ENCODE peak calls at places on chromosomes 2 and 18, in six cellular contexts. One of them, this sample, is unnamed. For H3K4me1, the result is how much of the 10 kb centered on the place peaks cover.

GRCh38 chr18:58670561-58671121 is 624 bp upstream of the MALT1 start:
- DNase-seq in tibial nerve: no peak
- DNase-seq in transverse colon: no peak
- DNase-seq in testis: no peak
- DNase-seq in HepG2: no peak
- DNase-seq in adrenal gland: no peak
- DNase-seq in this sample: no peak

GRCh38 chr2:43251171-43251731 is 24.8 kb upstream of the ZFP36L2 start:
- DNase-seq in tibial nerve: no peak
- DNase-seq in transverse colon: no peak
- DNase-seq in testis: no peak
- DNase-seq in HepG2: peak
- DNase-seq in adrenal gland: no peak
- DNase-seq in this sample: no peak

GRCh38 chr2:188078544-188078943 is 213.1 kb upstream of the GULP1 start:
- DNase-seq in tibial nerve: no peak
- DNase-seq in transverse colon: no peak
- DNase-seq in testis: no peak
- DNase-seq in HepG2: no peak
- DNase-seq in adrenal gland: no peak
- DNase-seq in this sample: no peak

GRCh38 chr18:58671941-58672565 is 788 bp downstream of the MALT1 start:
- DNase-seq in tibial nerve: no peak
- DNase-seq in transverse colon: peak
- DNase-seq in testis: no peak
- DNase-seq in HepG2: no peak
- DNase-seq in adrenal gland: peak
- DNase-seq in this sample: no peak

GRCh38 chr2:157420771-157421323 is 23.0 kb downstream of the CYTIP start:
- DNase-seq in tibial nerve: no peak
- DNase-seq in transverse colon: no peak
- DNase-seq in testis: no peak
- DNase-seq in HepG2: no peak
- DNase-seq in adrenal gland: no peak
- DNase-seq in this sample: no peak

GRCh38 chr2:38665854-38666577 is at the start of gene GALM:
- DNase-seq in tibial nerve: peak
- DNase-seq in transverse colon: peak
- DNase-seq in testis: peak
- DNase-seq in HepG2: peak
- DNase-seq in adrenal gland: peak
- DNase-seq in this sample: peak

GRCh38 chr2:42053482-42053790 is 5.6 kb downstream of the PKDCC start:
- DNase-seq in tibial nerve: no peak
- DNase-seq in transverse colon: no peak
- DNase-seq in testis: no peak
- DNase-seq in HepG2: no peak
- DNase-seq in adrenal gland: no peak
- DNase-seq in this sample: no peak

GRCh38 chr2:240611601-240612210 is 13.6 kb upstream of the GPR35 start:
- DNase-seq in tibial nerve: peak
- DNase-seq in transverse colon: no peak
- DNase-seq in testis: no peak
- DNase-seq in HepG2: no peak
- DNase-seq in adrenal gland: no peak
- DNase-seq in this sample: peak

GRCh38 chr2:231590614-231591013 is 2.0 kb upstream of the TEX44 start:
- DNase-seq in tibial nerve: no peak
- DNase-seq in transverse colon: no peak
- DNase-seq in testis: no peak
- DNase-seq in HepG2: no peak
- DNase-seq in adrenal gland: no peak
- DNase-seq in this sample: no peak

GRCh38 chr2:23452853-23453420 is 68.0 kb downstream of the KLHL29 start:
- DNase-seq in tibial nerve: no peak
- DNase-seq in transverse colon: no peak
- DNase-seq in testis: no peak
- DNase-seq in HepG2: no peak
- DNase-seq in adrenal gland: peak
- DNase-seq in this sample: no peak

GRCh38 chr2:166519391-166519962 is 25.4 kb upstream of the SCN7A start:
- DNase-seq in tibial nerve: no peak
- DNase-seq in transverse colon: no peak
- DNase-seq in testis: no peak
- DNase-seq in HepG2: no peak
- DNase-seq in adrenal gland: no peak
- DNase-seq in this sample: no peak

GRCh38 chr2:240133401-240133800 is 2.7 kb downstream of the COPS9 start:
- DNase-seq in tibial nerve: no peak
- DNase-seq in transverse colon: no peak
- DNase-seq in testis: peak
- DNase-seq in HepG2: no peak
- DNase-seq in adrenal gland: peak
- DNase-seq in this sample: no peak

GRCh38 chr2:212520340-212520739 is 18.3 kb downstream of the ERBB4 start:
- DNase-seq in tibial nerve: no peak
- DNase-seq in transverse colon: no peak
- DNase-seq in testis: no peak
- DNase-seq in HepG2: peak
- DNase-seq in adrenal gland: no peak
- DNase-seq in this sample: no peak

GRCh38 chr18:35345460-35345921 is 1.3 kb upstream of the ZNF24 start:
- DNase-seq in tibial nerve: no peak
- DNase-seq in transverse colon: no peak
- DNase-seq in testis: peak
- DNase-seq in HepG2: peak
- DNase-seq in adrenal gland: peak
- DNase-seq in this sample: peak

GRCh38 chr2:73284296-73285161 is at the start of gene FBXO41:
- DNase-seq in tibial nerve: no peak
- DNase-seq in transverse colon: peak
- DNase-seq in testis: peak
- DNase-seq in HepG2: peak
- DNase-seq in adrenal gland: peak
- DNase-seq in this sample: peak
- TF ChIP-seq POLR2A in tibial nerve: no peak
- TF ChIP-seq POLR2A in transverse colon: no peak
- TF ChIP-seq POLR2A in testis: no peak
- TF ChIP-seq POLR2A in HepG2: peak
- TF ChIP-seq POLR2A in adrenal gland: peak
- TF ChIP-seq POLR2A in this sample: no peak

GRCh38 chr2:169478339-169478738 is 955 bp upstream of the BBS5 start:
- DNase-seq in tibial nerve: no peak
- DNase-seq in transverse colon: peak
- DNase-seq in testis: no peak
- DNase-seq in HepG2: peak
- DNase-seq in adrenal gland: peak
- DNase-seq in this sample: no peak
- H3K4me3 ChIP-seq in tibial nerve: no peak
- H3K4me3 ChIP-seq in transverse colon: no peak
- H3K4me3 ChIP-seq in testis: no peak
- H3K4me3 ChIP-seq in HepG2: peak
- H3K4me3 ChIP-seq in adrenal gland: no peak
- H3K4me3 ChIP-seq in this sample: no peak

DNA sequence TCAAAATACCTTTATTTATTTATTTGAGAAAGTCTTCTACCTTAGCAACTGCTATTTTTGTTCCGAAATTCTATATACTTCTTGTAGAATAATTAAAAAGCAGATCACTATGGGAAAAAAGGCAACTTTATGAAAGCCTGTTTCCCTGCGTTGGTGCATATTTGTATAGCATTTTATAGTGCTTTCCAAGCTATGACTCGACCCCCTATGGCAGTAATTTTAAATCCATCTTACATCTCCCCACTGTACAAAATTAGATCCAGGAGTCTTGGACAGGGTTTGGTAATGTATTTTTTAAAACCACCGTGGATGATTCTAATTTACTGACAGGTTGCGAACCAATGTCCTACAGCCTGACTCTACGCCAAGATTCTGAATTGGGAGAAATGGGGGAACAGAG is 10.1 kb downstream of the TANK start:
- DNase-seq in tibial nerve: no peak
- DNase-seq in transverse colon: no peak
- DNase-seq in testis: no peak
- DNase-seq in HepG2: no peak
- DNase-seq in adrenal gland: no peak
- DNase-seq in this sample: no peak
- H3K4me1 ChIP-seq in tibial nerve: under half
- H3K4me1 ChIP-seq in transverse colon: under half
- H3K4me1 ChIP-seq in testis: under half
- H3K4me1 ChIP-seq in HepG2: half or more
- H3K4me1 ChIP-seq in adrenal gland: under half
- H3K4me1 ChIP-seq in this sample: under half

GRCh38 chr2:234020332-234020731 is 30.2 kb upstream of the SPP2 start:
- DNase-seq in tibial nerve: no peak
- DNase-seq in transverse colon: no peak
- DNase-seq in testis: no peak
- DNase-seq in HepG2: no peak
- DNase-seq in adrenal gland: no peak
- DNase-seq in this sample: no peak

GRCh38 chr2:234015861-234016260 is 34.6 kb upstream of the SPP2 start:
- DNase-seq in tibial nerve: no peak
- DNase-seq in transverse colon: no peak
- DNase-seq in testis: no peak
- DNase-seq in HepG2: no peak
- DNase-seq in adrenal gland: no peak
- DNase-seq in this sample: no peak

GRCh38 chr2:234014462-234014861 is 36.0 kb upstream of the SPP2 start:
- DNase-seq in tibial nerve: no peak
- DNase-seq in transverse colon: no peak
- DNase-seq in testis: no peak
- DNase-seq in HepG2: no peak
- DNase-seq in adrenal gland: no peak
- DNase-seq in this sample: no peak
- TF ChIP-seq POLR2A in tibial nerve: no peak
- TF ChIP-seq POLR2A in transverse colon: no peak
- TF ChIP-seq POLR2A in testis: no peak
- TF ChIP-seq POLR2A in HepG2: no peak
- TF ChIP-seq POLR2A in adrenal gland: no peak
- TF ChIP-seq POLR2A in this sample: no peak